ENCODE peak calls at places on chromosome 6, in four cellular contexts. Q, G, R and Y are unnamed samples.

GRCh38 chr6:124226396-124226795 is 422.7 kb downstream of the NKAIN2 start:
- DNase-seq in R (peak), G (no peak), Q (no peak), Y (no peak)

GRCh38 chr6:44569931-44570385 is 182.5 kb downstream of the CDC5L start:
- DNase-seq in G (no peak), Q (no peak), R (no peak), Y (no peak)

GRCh38 chr6:31821301-31822037 is 6.1 kb upstream of the HSPA1B start:
- DNase-seq in G (no peak), R (peak), Q (peak), Y (no peak)

GRCh38 chr6:82396964-82397761 is 33.5 kb downstream of the TPBG start:
- DNase-seq in G (no peak), Q (no peak), R (peak), Y (no peak)

GRCh38 chr6:3269412-3269975 is 10.7 kb downstream of the PSMG4 start:
- DNase-seq in R (no peak), G (no peak), Q (no peak), Y (no peak)

GRCh38 chr6:126721581-126722145 is 381.7 kb downstream of the CENPW start:
- DNase-seq in Q (no peak), G (no peak), R (peak), Y (no peak)

GRCh38 chr6:33746651-33747100 is at the start of gene IP6K3:
- DNase-seq in G (no peak), Q (no peak), R (no peak), Y (no peak)

GRCh38 chr6:1611572-1612385 is 2.1 kb downstream of the FOXC1 start:
- DNase-seq in Q (no peak), G (no peak), R (peak), Y (no peak)

GRCh38 chr6:96450082-96450759 is 71.4 kb upstream of the UFL1 start:
- DNase-seq in R (peak), Q (no peak), G (no peak), Y (no peak)

GRCh38 chr6:82144007-82144851 is 103.3 kb downstream of the IBTK start:
- DNase-seq in R (peak), G (no peak), Q (no peak), Y (peak)

GRCh38 chr6:118812972-118813371 is 81.0 kb upstream of the ASF1A start:
- DNase-seq in Q (no peak), G (no peak), R (peak), Y (no peak)

GRCh38 chr6:111837007-111837406 is 36.2 kb downstream of the FYN start:
- DNase-seq in G (no peak), R (no peak), Q (no peak), Y (no peak)